ENCODE peak calls at places on chromosomes 16 and 17, in ten cellular contexts. E is CD8-positive, alpha-beta memory T cell; Q is heart right ventricle; A is adipocyte; O is ovary; L is WERI-Rb-1; H is esophagus muscularis mucosa; C is kidney epithelial cell; D is IMR-90; W is CD8-positive, alpha-beta T cell. F is an unnamed sample.
A peak's percentile ranks its signal among the peaks of the same experiment; 100 is the strongest.

GRCh38 chr17:27489045-27489715 is 32.9 kb downstream of the KSR1 start:
- DNase-seq in L (no peak), E (no peak), D (peak; percentile 59), H (peak; percentile 95), Q (peak; percentile 80), C (no peak), W (no peak), A (peak; percentile 90), O (peak; percentile 65), F (no peak)

GRCh38 chr17:34797724-34798123 is 163.5 kb downstream of the CCT6B start:
- DNase-seq in L (no peak), Q (peak; percentile 21), C (no peak), W (no peak), O (no peak), D (peak; percentile 18), E (no peak), A (peak; percentile 43), H (no peak), F (no peak)

GRCh38 chr17:64118452-64118979 is 11.4 kb downstream of the ERN1 start:
- DNase-seq in W (no peak), O (peak; percentile 49), H (no peak), E (no peak), D (no peak), Q (peak; percentile 44), L (no peak), A (peak; percentile 36), C (no peak), F (no peak)

GRCh38 chr17:2111691-2112090 is 56.8 kb downstream of the HIC1 start:
- DNase-seq in O (no peak), E (no peak), L (no peak), Q (no peak), A (peak; percentile 32), D (peak; percentile 97), W (no peak), H (no peak), C (no peak), F (peak; percentile 96)

GRCh38 chr16:19384656-19385055 is 33.0 kb upstream of the TMC5 start:
- DNase-seq in E (no peak), W (no peak), D (no peak), A (no peak), H (no peak), C (no peak), L (no peak), Q (no peak), O (no peak), F (no peak)

GRCh38 chr17:7438050-7438614 is 1.2 kb upstream of the FGF11 start:
- DNase-seq in L (peak; percentile 77), E (peak; percentile 61), W (peak; percentile 55), A (peak; percentile 38), C (no peak), Q (peak; percentile 82), D (no peak), H (no peak), O (no peak), F (no peak)

GRCh38 chr17:33522623-33523022 is 229.5 kb upstream of the ASIC2 start:
- DNase-seq in L (peak; percentile 48), H (no peak), D (no peak), A (no peak), Q (no peak), W (no peak), C (no peak), E (no peak), O (no peak), F (no peak)

GRCh38 chr16:20409398-20410152 is at the start of gene ACSM5:
- DNase-seq in Q (peak; percentile 60), C (no peak), O (no peak), E (no peak), L (no peak), D (no peak), H (no peak), W (no peak), A (no peak), F (no peak)

GRCh38 chr17:6435968-6436367 is 1.0 kb upstream of the AIPL1 start:
- DNase-seq in D (peak; percentile 61), H (no peak), E (peak; percentile 41), A (peak; percentile 87), C (no peak), W (peak; percentile 51), Q (peak; percentile 41), O (no peak), L (peak; percentile 82), F (peak; percentile 34)

GRCh38 chr16:74868501-74868900 is 93.9 kb upstream of the FA2H start:
- DNase-seq in O (no peak), E (peak; percentile 28), L (no peak), D (peak; percentile 48), W (no peak), H (no peak), A (no peak), Q (no peak), C (peak; percentile 31), F (no peak)

GRCh38 chr16:1026784-1027415 is 45.3 kb downstream of the SOX8 start:
- DNase-seq in D (no peak), C (no peak), L (no peak), W (no peak), H (no peak), A (no peak), E (no peak), O (no peak), Q (no peak), F (no peak)

GRCh38 chr17:1045456-1045855 is 48.5 kb downstream of the TIMM22 start:
- DNase-seq in O (no peak), C (no peak), L (no peak), D (no peak), E (no peak), W (no peak), A (no peak), Q (peak; percentile 18), H (no peak), F (no peak)

DNA sequence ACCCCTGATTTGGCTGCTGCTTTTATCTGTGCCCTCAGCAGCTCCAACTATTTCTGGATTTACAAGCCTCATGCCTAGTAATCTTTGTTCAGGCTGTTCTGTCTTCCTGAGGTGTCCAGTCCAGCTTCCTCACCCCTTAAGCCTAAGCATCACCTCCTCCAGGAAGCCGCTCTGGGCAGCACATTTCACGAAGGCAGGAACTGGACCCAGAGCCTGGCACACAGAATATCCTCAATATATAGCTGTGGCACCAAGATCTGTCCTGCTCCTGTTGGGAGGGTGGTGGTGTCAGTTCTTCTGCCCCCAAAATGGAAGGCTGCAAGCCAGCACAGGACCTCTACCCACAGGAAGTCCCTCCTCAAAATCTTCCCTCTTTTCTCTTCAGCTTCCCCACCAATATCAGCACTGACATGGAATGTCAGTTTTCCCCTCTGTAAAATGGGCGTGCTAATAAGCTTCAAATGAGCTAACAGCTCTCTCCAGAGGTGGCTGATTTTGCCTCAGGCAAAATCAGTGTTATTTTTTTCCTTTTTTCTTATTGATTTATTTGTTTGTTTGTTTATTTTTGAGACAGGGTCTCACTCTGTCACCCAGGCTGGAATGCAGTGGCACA is 6.9 kb upstream of the NEUROD2 start:
- DNase-seq in Q (no peak), D (no peak), L (no peak), E (no peak), O (no peak), C (no peak), A (no peak), W (no peak), H (no peak), F (no peak)
- H3K27me3 ChIP-seq in Q (peaks cover 11% of the 10 kb centered on the region), D (peaks cover 64% of the 10 kb centered on the region), L (peaks cover 84% of the 10 kb centered on the region), E (peaks cover 4% of the 10 kb centered on the region), O (no peaks in the 10 kb centered on the region), C (peaks cover 61% of the 10 kb centered on the region), A (peaks cover 52% of the 10 kb centered on the region), W (no peaks in the 10 kb centered on the region), H (no peaks in the 10 kb centered on the region), F (peaks cover 43% of the 10 kb centered on the region)

GRCh38 chr17:69198238-69198637 is 30.4 kb downstream of the ABCA10 start:
- DNase-seq in D (no peak), W (no peak), A (no peak), O (no peak), E (no peak), C (no peak), L (no peak), H (no peak), Q (no peak), F (no peak)
- H3K27me3 ChIP-seq in D (no peaks in the 10 kb centered on the region), W (no peaks in the 10 kb centered on the region), A (no peaks in the 10 kb centered on the region), O (no peaks in the 10 kb centered on the region), E (no peaks in the 10 kb centered on the region), C (no peaks in the 10 kb centered on the region), L (no peaks in the 10 kb centered on the region), H (no peaks in the 10 kb centered on the region), Q (no peaks in the 10 kb centered on the region), F (no peaks in the 10 kb centered on the region)

GRCh38 chr17:69208640-69209039 is 20.0 kb downstream of the ABCA10 start:
- DNase-seq in W (no peak), A (no peak), E (no peak), H (no peak), D (no peak), L (no peak), O (no peak), C (no peak), Q (no peak), F (no peak)
- H3K27me3 ChIP-seq in W (no peaks in the 10 kb centered on the region), A (no peaks in the 10 kb centered on the region), E (no peaks in the 10 kb centered on the region), H (no peaks in the 10 kb centered on the region), D (no peaks in the 10 kb centered on the region), L (no peaks in the 10 kb centered on the region), O (no peaks in the 10 kb centered on the region), C (no peaks in the 10 kb centered on the region), Q (no peaks in the 10 kb centered on the region), F (no peaks in the 10 kb centered on the region)

GRCh38 chr16:3115011-3115410 is 2.6 kb downstream of the ZNF205 start:
- DNase-seq in W (no peak), Q (no peak), E (no peak), C (no peak), D (no peak), O (no peak), H (no peak), L (no peak), A (no peak), F (no peak)

GRCh38 chr16:3112058-3112880 is at the start of gene ZNF205:
- DNase-seq in D (peak; percentile 70), H (no peak), C (no peak), A (peak; percentile 85), Q (peak; percentile 80), W (no peak), O (peak; percentile 77), E (no peak), L (peak; percentile 88), F (no peak)

GRCh38 chr16:3113765-3114479 is 1.5 kb downstream of the ZNF205 start:
- DNase-seq in O (no peak), D (peak; percentile 56), W (no peak), L (no peak), Q (no peak), C (no peak), A (no peak), E (no peak), H (no peak), F (no peak)

GRCh38 chr16:3115561-3115960 is 3.2 kb downstream of the ZNF205 start:
- DNase-seq in Q (no peak), H (no peak), C (no peak), D (no peak), L (peak; percentile 90), O (no peak), E (no peak), A (no peak), W (no peak), F (no peak)

DNA sequence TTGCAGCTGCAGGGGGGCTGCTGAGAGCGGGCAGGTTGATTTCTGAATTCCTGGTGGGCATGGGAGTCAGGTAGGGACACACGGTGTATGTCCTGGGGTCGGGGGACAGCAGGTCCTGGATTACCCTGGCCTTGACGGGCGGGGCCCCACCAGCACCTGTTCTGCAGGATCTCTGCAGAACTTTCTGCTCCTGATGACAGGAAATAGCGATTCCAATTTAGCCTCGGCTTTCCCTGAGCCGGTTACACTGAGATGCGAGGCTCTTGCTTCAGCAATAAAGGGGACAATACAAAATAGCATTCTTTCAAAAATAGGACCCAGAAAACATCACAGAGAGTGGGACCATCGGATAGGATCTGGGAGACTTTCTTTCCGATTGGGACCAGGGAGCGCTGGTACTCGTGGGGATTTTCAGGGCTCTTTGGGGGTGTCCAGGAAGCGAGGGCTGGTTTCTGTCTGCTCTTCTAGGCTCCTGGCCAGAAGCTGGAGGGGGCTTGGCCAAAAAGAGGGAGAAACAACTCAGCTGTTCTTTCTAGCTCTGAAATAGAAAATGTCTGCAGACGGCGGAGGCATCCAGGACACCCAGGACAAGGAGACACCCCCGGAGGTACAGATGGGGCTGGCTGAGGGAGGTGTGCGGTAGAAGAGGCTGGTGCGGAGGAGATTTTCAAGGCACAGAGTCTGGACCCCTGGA is 642 bp downstream of the ZNF205 start:
- DNase-seq in Q (no peak), O (peak; percentile 61), H (no peak), A (peak; percentile 38), C (no peak), D (peak; percentile 16), E (no peak), L (peak; percentile 25), W (no peak), F (no peak)
- H3K27me3 ChIP-seq in Q (no peaks in the 10 kb centered on the region), O (no peaks in the 10 kb centered on the region), H (no peaks in the 10 kb centered on the region), A (no peaks in the 10 kb centered on the region), C (no peaks in the 10 kb centered on the region), D (no peaks in the 10 kb centered on the region), E (no peaks in the 10 kb centered on the region), L (no peaks in the 10 kb centered on the region), W (no peaks in the 10 kb centered on the region), F (no peaks in the 10 kb centered on the region)

F was measured in AG04450.